ENCODE peak calls at places on chromosomes 6 and 20, in six cellular contexts. M is GM13977, G is astrocyte of the spinal cord, O is Caco-2, H is cardiac fibroblast, Z is Calu3. B is an unnamed sample.

GRCh38 chr6:89321131-89321530 is 6.0 kb upstream of the GABRR2 start:
- DNase-seq in Z (no peak), H (no peak), G (no peak), M (no peak), O (no peak), B (no peak)

GRCh38 chr6:96499781-96500180 is 21.8 kb upstream of the UFL1 start:
- DNase-seq in O (no peak), M (no peak), H (no peak), Z (no peak), G (no peak), B (no peak)

GRCh38 chr6:166633732-166634535 is 6.9 kb upstream of the RPS6KA2 start:
- DNase-seq in Z (no peak), M (no peak), G (no peak), O (no peak), H (no peak), B (no peak)

GRCh38 chr6:45812937-45813336 is 202.7 kb downstream of the CLIC5 start:
- DNase-seq in M (no peak), H (peak), G (no peak), O (no peak), Z (no peak), B (no peak)

GRCh38 chr20:42155586-42155985 is 537.4 kb upstream of the CHD6 start:
- DNase-seq in G (no peak), M (no peak), O (no peak), Z (no peak), H (no peak), B (no peak)

GRCh38 chr6:74749211-74750142 is 456.4 kb downstream of the COL12A1 start:
- DNase-seq in O (no peak), Z (peak), M (no peak), G (peak), H (peak), B (peak)

GRCh38 chr20:48718914-48719578 is 108.8 kb downstream of the PREX1 start:
- DNase-seq in H (no peak), Z (no peak), M (no peak), G (no peak), O (no peak), B (no peak)

GRCh38 chr6:159842035-159842434 is 42.0 kb downstream of the PNLDC1 start:
- DNase-seq in G (no peak), Z (no peak), H (peak), O (no peak), M (no peak), B (no peak)

DNA sequence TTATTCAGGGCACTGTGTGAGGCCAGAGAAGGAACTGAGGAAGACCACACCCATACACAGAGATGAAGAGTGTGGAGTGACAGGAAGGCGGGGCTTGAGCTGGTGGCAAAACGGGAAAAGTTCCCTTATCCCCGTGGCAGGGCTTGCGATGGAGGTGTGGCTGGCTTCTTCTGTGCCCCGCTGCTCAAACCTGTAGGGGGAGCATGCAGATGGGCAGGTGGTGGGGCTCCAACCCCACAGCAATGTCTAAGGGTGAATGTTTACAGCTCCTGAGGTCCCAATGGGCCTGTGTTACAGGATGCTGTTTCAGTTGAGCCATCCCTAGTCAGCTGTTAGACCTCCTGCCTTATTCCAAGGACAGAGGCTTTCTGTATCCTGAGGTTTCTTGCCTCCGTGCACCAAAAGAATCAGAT is 105.9 kb downstream of the LY86 start:
- DNase-seq in G (no peak), O (no peak), Z (peak), M (no peak), H (no peak), B (no peak)
- TF ChIP-seq CTCF in G (no peak), O (peak), Z (no peak), M (peak), H (no peak), B (no peak)

DNA sequence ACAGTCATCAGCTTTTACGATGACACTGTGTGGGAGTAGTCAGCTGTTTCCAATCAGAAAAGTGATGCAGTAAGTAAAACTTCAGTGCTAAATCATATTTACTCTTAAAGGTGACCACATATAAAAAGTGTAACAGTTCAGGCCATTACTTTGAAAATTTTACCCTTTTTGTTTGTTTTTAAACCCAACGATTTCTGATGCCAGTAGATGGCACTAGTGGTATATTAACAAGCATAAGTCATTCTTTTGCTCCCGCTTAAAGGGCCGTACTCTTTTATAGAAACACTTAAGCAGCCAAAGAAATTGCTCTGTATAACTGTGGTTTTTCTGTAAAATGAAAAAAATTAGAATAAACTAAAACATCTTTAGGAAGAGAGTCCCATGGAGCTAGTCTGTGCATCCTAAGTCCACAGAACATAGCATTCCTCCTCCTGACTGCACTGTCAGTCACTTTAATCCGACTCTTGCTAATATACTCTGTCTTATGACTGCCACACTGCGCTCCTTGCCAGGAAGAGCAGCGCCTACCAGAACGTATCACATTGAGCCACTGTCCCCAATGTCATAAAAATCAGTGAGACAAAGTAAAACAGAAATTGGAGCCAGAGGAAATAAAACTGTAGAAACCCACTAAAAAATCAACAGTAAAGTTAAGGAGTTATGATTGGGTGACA is 25.1 kb downstream of the HEBP2 start:
- DNase-seq in Z (no peak), G (peak), M (peak), H (peak), O (no peak), B (peak)
- TF ChIP-seq CTCF in Z (peak), G (peak), M (peak), H (peak), O (peak), B (peak)

DNA sequence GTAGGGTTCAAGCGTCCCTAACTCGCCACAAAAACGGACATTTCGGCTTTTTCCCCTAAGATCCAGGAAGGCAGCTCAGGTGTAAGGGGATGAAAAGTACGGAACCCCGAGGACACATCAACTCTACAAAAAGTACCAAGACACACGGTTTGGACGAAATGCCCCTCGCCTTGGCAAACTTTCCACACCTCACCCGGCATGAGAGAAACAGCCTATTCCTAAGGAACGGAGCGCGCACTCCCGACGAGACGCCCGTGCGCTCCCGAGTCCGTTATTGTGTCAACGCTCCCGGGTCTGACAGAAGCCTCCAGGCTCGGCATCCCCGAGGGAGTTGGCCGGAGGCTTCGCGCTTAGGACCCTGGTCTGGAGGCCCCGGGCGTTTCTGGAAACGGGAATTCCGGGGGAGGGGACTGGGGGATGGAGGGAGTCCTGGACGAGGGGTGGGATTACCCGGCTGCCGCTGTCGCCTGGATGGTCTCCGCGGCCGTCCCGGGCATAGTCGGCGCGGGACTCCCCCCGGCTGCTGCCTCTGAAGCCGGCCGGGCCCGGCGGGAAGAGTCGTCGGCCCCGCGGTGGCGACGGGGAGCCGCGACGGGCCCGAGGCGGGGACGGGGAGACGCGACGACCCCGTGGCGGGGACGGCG is 808 bp downstream of the ZNF318 start:
- DNase-seq in Z (peak), H (peak), G (peak), M (peak), O (no peak), B (peak)
- TF ChIP-seq CTCF in Z (no peak), H (no peak), G (no peak), M (no peak), O (no peak), B (no peak)

DNA sequence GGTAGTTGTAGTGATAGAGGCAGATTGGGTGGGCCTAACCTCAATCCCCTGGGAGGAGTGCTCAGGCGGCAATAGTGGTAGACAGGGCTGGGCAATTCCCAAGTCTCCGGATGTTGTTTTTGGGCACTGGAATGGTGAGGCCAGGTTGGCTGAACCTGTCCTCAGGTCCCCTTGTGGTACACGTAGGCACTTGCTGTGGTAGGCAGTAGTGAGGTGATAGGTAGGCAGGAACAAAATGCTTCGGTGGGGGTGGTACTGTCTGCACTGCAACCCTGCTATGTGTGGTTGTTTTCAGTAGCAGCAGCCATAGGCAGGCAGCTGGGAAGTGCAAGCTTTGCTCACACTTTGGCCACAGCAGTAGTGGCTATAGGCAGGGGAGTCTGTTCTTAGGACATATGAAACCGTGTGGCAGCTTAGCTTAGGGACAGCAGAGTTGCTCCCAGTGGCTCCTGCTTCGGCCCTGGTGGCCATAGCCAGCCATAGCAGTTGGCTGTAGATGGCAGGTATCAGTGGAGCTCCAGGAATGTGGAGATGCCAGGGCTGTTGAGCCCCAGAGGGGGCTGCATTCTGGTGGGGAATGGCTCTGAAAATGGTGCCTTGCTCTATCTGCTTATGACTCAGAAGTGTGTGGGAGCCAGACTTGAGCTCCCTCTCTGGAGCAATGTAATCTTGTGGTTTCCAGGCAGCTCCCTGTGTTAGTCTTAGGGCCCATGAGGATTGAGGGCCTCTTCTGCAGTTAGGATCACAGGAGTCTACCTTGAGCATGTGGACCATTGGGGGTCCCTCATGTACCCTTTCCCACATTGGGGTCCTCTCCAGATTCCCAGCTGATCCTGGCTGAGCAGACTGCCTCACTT is 241.8 kb upstream of the BMP2 start:
- DNase-seq in O (no peak), M (no peak), Z (peak), G (peak), H (peak), B (no peak)
- TF ChIP-seq CTCF in O (peak), M (no peak), Z (no peak), G (peak), H (peak), B (no peak)

GRCh38 chr6:132298344-132298949 is 102.8 kb downstream of the MOXD1 start:
- DNase-seq in H (peak), Z (peak), M (peak), G (peak), O (peak), B (peak)
- TF ChIP-seq CTCF in H (peak), Z (peak), M (peak), G (peak), O (peak), B (peak)

DNA sequence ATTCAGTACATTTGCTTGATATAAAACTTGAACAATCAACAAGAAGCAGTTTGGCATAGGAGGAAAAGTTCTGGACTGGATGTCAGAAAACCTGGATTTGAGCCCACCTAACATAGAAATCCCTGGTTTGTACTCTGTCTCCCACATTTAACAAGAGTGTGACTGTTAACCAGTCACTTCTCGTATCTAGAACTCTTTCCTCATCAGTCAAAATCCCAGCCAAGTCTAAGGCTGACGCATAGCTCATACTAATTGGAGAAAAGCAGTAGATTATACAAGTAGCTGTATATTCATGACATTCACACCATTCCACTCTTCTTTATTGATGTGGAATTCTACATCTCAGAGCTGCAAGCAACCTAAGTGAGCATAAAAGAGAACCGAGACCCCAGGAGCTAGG is 222.7 kb downstream of the PHACTR1 start:
- DNase-seq in G (no peak), M (no peak), O (no peak), Z (no peak), H (peak), B (no peak)
- TF ChIP-seq CTCF in G (no peak), M (no peak), O (no peak), Z (no peak), H (no peak), B (no peak)

DNA sequence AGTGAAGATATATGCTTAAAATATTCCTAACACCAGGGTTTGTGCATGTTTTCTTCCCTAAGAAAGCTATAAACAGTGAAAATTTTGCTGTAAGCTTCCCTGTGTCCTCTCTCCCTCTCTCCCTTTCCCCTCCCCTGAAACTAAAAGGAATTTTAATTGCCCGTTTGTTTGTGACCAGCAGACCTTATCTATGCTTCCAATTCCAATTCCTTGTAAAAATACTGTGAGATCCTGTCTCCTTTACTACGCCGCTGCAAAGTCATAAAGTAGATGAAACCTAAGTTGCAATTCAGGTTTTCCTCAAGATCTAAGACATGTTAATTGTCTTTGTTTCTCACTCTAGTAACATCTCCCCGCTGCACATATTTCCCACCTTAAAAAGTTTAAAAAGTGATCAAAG is 82.3 kb downstream of the DNAH8 start:
- DNase-seq in H (no peak), Z (no peak), O (no peak), G (no peak), M (no peak), B (no peak)
- TF ChIP-seq CTCF in H (no peak), Z (no peak), O (no peak), G (no peak), M (no peak), B (no peak)

GRCh38 chr20:834151-834747 is 734 bp downstream of the FAM110A start:
- DNase-seq in G (no peak), M (no peak), Z (no peak), O (no peak), H (no peak), B (no peak)

GRCh38 chr20:831956-832355 is 1.6 kb upstream of the FAM110A start:
- DNase-seq in G (no peak), Z (no peak), O (no peak), H (no peak), M (no peak), B (no peak)

GRCh38 chr20:835220-836045 is 1.9 kb downstream of the FAM110A start:
- DNase-seq in M (no peak), G (no peak), O (no peak), H (no peak), Z (no peak), B (no peak)

GRCh38 chr20:833121-833449 is 430 bp upstream of the FAM110A start:
- DNase-seq in H (no peak), G (no peak), Z (no peak), O (no peak), M (no peak), B (no peak)

DNA sequence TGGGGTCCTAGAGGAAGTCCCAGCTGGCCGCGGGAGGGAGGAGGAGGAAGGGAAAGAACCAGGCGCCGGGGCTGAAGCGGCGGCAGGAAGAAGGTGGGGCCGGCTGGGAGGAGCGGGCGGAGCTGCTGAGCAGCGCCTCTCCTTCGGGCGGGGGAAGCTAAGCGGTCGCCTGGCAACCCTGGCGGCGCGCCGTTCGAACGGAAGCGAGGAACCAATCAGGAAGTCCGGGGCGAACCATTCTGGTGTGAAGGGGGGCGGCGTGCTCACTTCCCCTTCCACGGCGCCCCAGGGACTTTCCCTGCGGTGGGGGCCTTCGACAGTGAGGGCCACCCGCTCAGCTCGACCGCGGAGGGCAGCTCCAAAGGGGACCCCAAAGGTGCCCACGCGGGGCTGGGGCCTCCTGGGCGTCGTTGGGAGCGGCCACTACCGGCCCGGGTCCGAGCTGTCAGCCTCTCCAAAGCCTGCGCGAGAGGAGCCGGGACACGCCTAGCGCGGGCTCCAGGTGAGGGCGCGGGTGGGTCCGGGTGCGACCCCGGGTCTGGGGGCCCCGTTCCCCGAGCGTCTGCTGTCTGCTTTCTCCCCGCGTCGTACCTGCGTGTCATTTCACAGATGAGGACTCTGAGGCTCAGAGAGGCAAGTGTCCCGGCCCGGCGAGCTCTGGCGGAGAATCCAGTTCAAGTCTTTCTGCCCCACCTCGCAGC is at the start of gene FAM110A:
- DNase-seq in G (peak), M (peak), O (peak), H (peak), Z (peak), B (peak)
- TF ChIP-seq CTCF in G (no peak), M (no peak), O (no peak), H (no peak), Z (no peak), B (no peak)

DNA sequence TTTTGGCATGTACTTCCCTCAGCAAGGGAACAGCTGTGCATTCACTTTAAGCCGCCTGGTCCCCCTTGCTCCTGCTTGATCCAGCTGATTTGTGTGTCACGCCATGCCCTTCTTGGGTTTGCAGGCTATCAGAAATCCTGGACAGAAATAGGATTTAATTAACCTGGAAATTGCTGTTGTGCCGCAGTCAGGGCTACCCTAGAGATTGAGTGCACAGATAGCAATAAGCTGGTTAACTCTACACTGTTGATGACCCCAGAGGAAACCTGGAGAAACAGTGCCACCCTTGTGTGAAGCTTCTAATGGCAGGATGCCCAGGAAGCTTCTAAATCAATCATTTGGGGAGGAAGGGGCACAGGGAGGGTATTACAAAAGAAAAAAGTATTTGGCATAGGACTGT is 199.0 kb downstream of the JARID2 start:
- DNase-seq in M (no peak), H (no peak), Z (peak), G (no peak), O (no peak), B (no peak)
- TF ChIP-seq CTCF in M (no peak), H (no peak), Z (no peak), G (no peak), O (no peak), B (no peak)

B was measured in RWPE1.